ENCODE peak calls at places on chromosomes 7 and 10, in four cellular contexts. One of them, this sample, is unnamed.

GRCh38 chr7:100818825-100819224 is 8.5 kb downstream of the EPHB4 start:
- DNase-seq in RWPE1: no peak
- DNase-seq in smooth muscle cell of the brain vasculature: no peak
- DNase-seq in GM12891: no peak
- DNase-seq in this sample: no peak

GRCh38 chr7:134875867-134876266 is 96.4 kb downstream of the CALD1 start:
- DNase-seq in RWPE1: no peak
- DNase-seq in smooth muscle cell of the brain vasculature: no peak
- DNase-seq in GM12891: no peak
- DNase-seq in this sample: no peak

GRCh38 chr7:33418251-33418701 is 288.9 kb downstream of the BBS9 start:
- DNase-seq in RWPE1: no peak
- DNase-seq in smooth muscle cell of the brain vasculature: peak
- DNase-seq in GM12891: no peak
- DNase-seq in this sample: no peak

GRCh38 chr7:110759069-110759468 is 331.9 kb upstream of the LRRN3 start:
- DNase-seq in RWPE1: no peak
- DNase-seq in smooth muscle cell of the brain vasculature: no peak
- DNase-seq in GM12891: no peak
- DNase-seq in this sample: no peak

GRCh38 chr7:6160191-6160623 is 112.2 kb downstream of the CYTH3 start:
- DNase-seq in RWPE1: peak
- DNase-seq in smooth muscle cell of the brain vasculature: peak
- DNase-seq in GM12891: no peak
- DNase-seq in this sample: no peak

GRCh38 chr7:148729984-148730733 is 31.5 kb downstream of the CUL1 start:
- DNase-seq in RWPE1: no peak
- DNase-seq in smooth muscle cell of the brain vasculature: no peak
- DNase-seq in GM12891: no peak
- DNase-seq in this sample: no peak

GRCh38 chr10:4316166-4316810 is 509.7 kb upstream of the AKR1E2 start:
- DNase-seq in RWPE1: no peak
- DNase-seq in smooth muscle cell of the brain vasculature: peak
- DNase-seq in GM12891: no peak
- DNase-seq in this sample: no peak

GRCh38 chr7:44060091-44060947 is 5.0 kb downstream of the PGAM2 start:
- DNase-seq in RWPE1: no peak
- DNase-seq in smooth muscle cell of the brain vasculature: no peak
- DNase-seq in GM12891: no peak
- DNase-seq in this sample: no peak